ENCODE peak calls at places on chromosomes 1 and 21, in four cellular contexts. One of them, this sample, is unnamed.

GRCh38 chr1:235021815-235022214 is 106.8 kb downstream of the TOMM20 start:
- ATAC-seq in sciatic nerve: no peak
- ATAC-seq in stimulated activated naive CD8-positive, alpha-beta T cell treated with anti-CD3 and anti-CD28 coated beads, Interleukin-15, amount 100 ng/mL, for 72 hours: no peak
- ATAC-seq in WTC11: no peak
- ATAC-seq in this sample: no peak

GRCh38 chr1:58941471-58942289 is 157.8 kb upstream of the JUN start:
- ATAC-seq in sciatic nerve: no peak
- ATAC-seq in stimulated activated naive CD8-positive, alpha-beta T cell treated with anti-CD3 and anti-CD28 coated beads, Interleukin-15, amount 100 ng/mL, for 72 hours: peak; percentile 87
- ATAC-seq in WTC11: no peak
- ATAC-seq in this sample: peak; percentile 87

GRCh38 chr21:41269535-41269934 is 47.1 kb upstream of the FAM3B start:
- ATAC-seq in sciatic nerve: no peak
- ATAC-seq in stimulated activated naive CD8-positive, alpha-beta T cell treated with anti-CD3 and anti-CD28 coated beads, Interleukin-15, amount 100 ng/mL, for 72 hours: no peak
- ATAC-seq in WTC11: no peak
- ATAC-seq in this sample: no peak

GRCh38 chr1:161299347-161299746 is 10.4 kb downstream of the MPZ start:
- ATAC-seq in sciatic nerve: no peak
- ATAC-seq in stimulated activated naive CD8-positive, alpha-beta T cell treated with anti-CD3 and anti-CD28 coated beads, Interleukin-15, amount 100 ng/mL, for 72 hours: no peak
- ATAC-seq in WTC11: peak; percentile 71
- ATAC-seq in this sample: no peak

GRCh38 chr1:43039228-43040055 is 80.8 kb upstream of the SLC2A1 start:
- ATAC-seq in sciatic nerve: no peak
- ATAC-seq in stimulated activated naive CD8-positive, alpha-beta T cell treated with anti-CD3 and anti-CD28 coated beads, Interleukin-15, amount 100 ng/mL, for 72 hours: no peak
- ATAC-seq in WTC11: no peak
- ATAC-seq in this sample: no peak

GRCh38 chr1:2279210-2279639 is 51.1 kb downstream of the SKI start:
- ATAC-seq in sciatic nerve: peak; percentile 69
- ATAC-seq in stimulated activated naive CD8-positive, alpha-beta T cell treated with anti-CD3 and anti-CD28 coated beads, Interleukin-15, amount 100 ng/mL, for 72 hours: no peak
- ATAC-seq in WTC11: peak; percentile 94
- ATAC-seq in this sample: no peak

GRCh38 chr1:235739124-235739523 is 89.5 kb upstream of the GNG4 start:
- ATAC-seq in sciatic nerve: no peak
- ATAC-seq in stimulated activated naive CD8-positive, alpha-beta T cell treated with anti-CD3 and anti-CD28 coated beads, Interleukin-15, amount 100 ng/mL, for 72 hours: no peak
- ATAC-seq in WTC11: no peak
- ATAC-seq in this sample: no peak

GRCh38 chr1:43919906-43920305 is 13.7 kb upstream of the ARTN start:
- ATAC-seq in sciatic nerve: no peak
- ATAC-seq in stimulated activated naive CD8-positive, alpha-beta T cell treated with anti-CD3 and anti-CD28 coated beads, Interleukin-15, amount 100 ng/mL, for 72 hours: no peak
- ATAC-seq in WTC11: peak; percentile 56
- ATAC-seq in this sample: no peak

GRCh38 chr21:15326032-15326867 is 261.4 kb upstream of the NRIP1 start:
- ATAC-seq in sciatic nerve: no peak
- ATAC-seq in stimulated activated naive CD8-positive, alpha-beta T cell treated with anti-CD3 and anti-CD28 coated beads, Interleukin-15, amount 100 ng/mL, for 72 hours: peak; percentile 37
- ATAC-seq in WTC11: no peak
- ATAC-seq in this sample: peak; percentile 28

GRCh38 chr21:36835383-36835795 is 131.1 kb downstream of the HLCS start:
- ATAC-seq in sciatic nerve: no peak
- ATAC-seq in stimulated activated naive CD8-positive, alpha-beta T cell treated with anti-CD3 and anti-CD28 coated beads, Interleukin-15, amount 100 ng/mL, for 72 hours: no peak
- ATAC-seq in WTC11: peak; percentile 70
- ATAC-seq in this sample: no peak

GRCh38 chr1:24963099-24963872 is 33.2 kb upstream of the RUNX3 start:
- ATAC-seq in sciatic nerve: no peak
- ATAC-seq in stimulated activated naive CD8-positive, alpha-beta T cell treated with anti-CD3 and anti-CD28 coated beads, Interleukin-15, amount 100 ng/mL, for 72 hours: no peak
- ATAC-seq in WTC11: no peak
- ATAC-seq in this sample: peak; percentile 22

GRCh38 chr1:147800852-147801251 is 40.5 kb upstream of the GJA5 start:
- ATAC-seq in sciatic nerve: no peak
- ATAC-seq in stimulated activated naive CD8-positive, alpha-beta T cell treated with anti-CD3 and anti-CD28 coated beads, Interleukin-15, amount 100 ng/mL, for 72 hours: no peak
- ATAC-seq in WTC11: no peak
- ATAC-seq in this sample: no peak

GRCh38 chr1:31198591-31198990 is 41.1 kb downstream of the NKAIN1 start:
- ATAC-seq in sciatic nerve: no peak
- ATAC-seq in stimulated activated naive CD8-positive, alpha-beta T cell treated with anti-CD3 and anti-CD28 coated beads, Interleukin-15, amount 100 ng/mL, for 72 hours: no peak
- ATAC-seq in WTC11: peak; percentile 31
- ATAC-seq in this sample: no peak

GRCh38 chr1:193971595-193971994 is 785.2 kb upstream of the B3GALT2 start:
- ATAC-seq in sciatic nerve: no peak
- ATAC-seq in stimulated activated naive CD8-positive, alpha-beta T cell treated with anti-CD3 and anti-CD28 coated beads, Interleukin-15, amount 100 ng/mL, for 72 hours: no peak
- ATAC-seq in WTC11: no peak
- ATAC-seq in this sample: no peak

GRCh38 chr1:230910755-230911117 is 42.4 kb upstream of the C1orf198 start:
- ATAC-seq in sciatic nerve: no peak
- ATAC-seq in stimulated activated naive CD8-positive, alpha-beta T cell treated with anti-CD3 and anti-CD28 coated beads, Interleukin-15, amount 100 ng/mL, for 72 hours: no peak
- ATAC-seq in WTC11: no peak
- ATAC-seq in this sample: no peak

GRCh38 chr1:147167361-147167760 is 4.9 kb downstream of the PRKAB2 start:
- ATAC-seq in sciatic nerve: no peak
- ATAC-seq in stimulated activated naive CD8-positive, alpha-beta T cell treated with anti-CD3 and anti-CD28 coated beads, Interleukin-15, amount 100 ng/mL, for 72 hours: no peak
- ATAC-seq in WTC11: no peak
- ATAC-seq in this sample: no peak

GRCh38 chr1:182978158-182978853 is 25.3 kb upstream of the SHCBP1L start:
- ATAC-seq in sciatic nerve: no peak
- ATAC-seq in stimulated activated naive CD8-positive, alpha-beta T cell treated with anti-CD3 and anti-CD28 coated beads, Interleukin-15, amount 100 ng/mL, for 72 hours: no peak
- ATAC-seq in WTC11: no peak
- ATAC-seq in this sample: no peak

GRCh38 chr1:157700711-157701110 is at the start of gene FCRL3:
- ATAC-seq in sciatic nerve: no peak
- ATAC-seq in stimulated activated naive CD8-positive, alpha-beta T cell treated with anti-CD3 and anti-CD28 coated beads, Interleukin-15, amount 100 ng/mL, for 72 hours: no peak
- ATAC-seq in WTC11: no peak
- ATAC-seq in this sample: peak; percentile 71

GRCh38 chr1:70194601-70195000 is 10.8 kb downstream of the LRRC40 start:
- ATAC-seq in sciatic nerve: no peak
- ATAC-seq in stimulated activated naive CD8-positive, alpha-beta T cell treated with anti-CD3 and anti-CD28 coated beads, Interleukin-15, amount 100 ng/mL, for 72 hours: no peak
- ATAC-seq in WTC11: no peak
- ATAC-seq in this sample: no peak

GRCh38 chr1:197954718-197955418 is 37.7 kb downstream of the LHX9 start:
- ATAC-seq in sciatic nerve: no peak
- ATAC-seq in stimulated activated naive CD8-positive, alpha-beta T cell treated with anti-CD3 and anti-CD28 coated beads, Interleukin-15, amount 100 ng/mL, for 72 hours: no peak
- ATAC-seq in WTC11: no peak
- ATAC-seq in this sample: no peak

GRCh38 chr1:58003059-58003458 is 543.5 kb downstream of the OMA1 start:
- ATAC-seq in sciatic nerve: no peak
- ATAC-seq in stimulated activated naive CD8-positive, alpha-beta T cell treated with anti-CD3 and anti-CD28 coated beads, Interleukin-15, amount 100 ng/mL, for 72 hours: no peak
- ATAC-seq in WTC11: peak; percentile 18
- ATAC-seq in this sample: no peak

GRCh38 chr1:203607169-203607873 is 19.3 kb upstream of the ATP2B4 start:
- ATAC-seq in sciatic nerve: peak; percentile 85
- ATAC-seq in stimulated activated naive CD8-positive, alpha-beta T cell treated with anti-CD3 and anti-CD28 coated beads, Interleukin-15, amount 100 ng/mL, for 72 hours: peak; percentile 94
- ATAC-seq in WTC11: no peak
- ATAC-seq in this sample: peak; percentile 59